ENCODE peak calls at places on chromosomes 5 and 9, in seven cellular contexts. H is coronary artery, B is PC-3, G is sigmoid colon, L is HFF-Myc, C is fibroblast of pulmonary artery, E is RWPE1. D is an unnamed sample.

GRCh38 chr9:29637448-29638196 is 2064.3 kb upstream of the C9orf72 start:
- DNase-seq in H (no peak), B (peak; percentile 76), G (no peak), L (no peak), C (no peak), E (no peak), D (no peak)

GRCh38 chr5:112146323-112146848 is 272.7 kb downstream of the EPB41L4A start:
- DNase-seq in H (no peak), B (peak; percentile 26), G (peak; percentile 78), L (peak; percentile 48), C (peak; percentile 89), E (peak; percentile 63), D (no peak)

GRCh38 chr5:176784218-176785165 is 25.9 kb upstream of the UNC5A start:
- DNase-seq in H (no peak), B (peak; percentile 88), G (peak; percentile 39), L (peak; percentile 80), C (peak; percentile 82), E (peak; percentile 99), D (no peak)

GRCh38 chr5:151023047-151023615 is 2.7 kb downstream of the GPX3 start:
- DNase-seq in H (peak; percentile 88), B (peak; percentile 61), G (no peak), L (no peak), C (peak; percentile 76), E (peak; percentile 26), D (no peak)

GRCh38 chr5:34686762-34687268 is 30.7 kb downstream of the RAI14 start:
- DNase-seq in H (peak; percentile 89), B (peak; percentile 93), G (peak; percentile 89), L (peak; percentile 80), C (peak; percentile 100), E (peak; percentile 72), D (no peak)

GRCh38 chr5:4511996-4512656 is 628.0 kb upstream of the ADAMTS16 start:
- DNase-seq in H (no peak), B (peak; percentile 49), G (no peak), L (no peak), C (peak; percentile 0), E (peak; percentile 2), D (peak; percentile 56)

GRCh38 chr5:174828786-174829510 is 104.6 kb downstream of the MSX2 start:
- DNase-seq in H (no peak), B (peak; percentile 7), G (no peak), L (no peak), C (no peak), E (no peak), D (no peak)

GRCh38 chr5:151068571-151069197 is 12.2 kb downstream of the TNIP1 start:
- DNase-seq in H (no peak), B (no peak), G (no peak), L (no peak), C (no peak), E (no peak), D (no peak)

GRCh38 chr9:132802121-132802795 is 75.8 kb downstream of the AK8 start:
- DNase-seq in H (no peak), B (no peak), G (no peak), L (no peak), C (no peak), E (no peak), D (no peak)

GRCh38 chr9:97744710-97745708 is 47.9 kb upstream of the XPA start:
- DNase-seq in H (no peak), B (peak; percentile 7), G (no peak), L (no peak), C (no peak), E (peak; percentile 38), D (no peak)

GRCh38 chr5:141604318-141604717 is 14.5 kb downstream of the DIAPH1 start:
- DNase-seq in H (peak; percentile 81), B (peak; percentile 90), G (peak; percentile 83), L (peak; percentile 87), C (peak; percentile 96), E (peak; percentile 95), D (no peak)

GRCh38 chr9:98811051-98811650 is 3.7 kb downstream of the GALNT12 start:
- DNase-seq in H (no peak), B (peak; percentile 78), G (no peak), L (peak; percentile 26), C (peak; percentile 75), E (peak; percentile 73), D (no peak)

GRCh38 chr5:154679501-154679900 is 75.7 kb upstream of the LARP1 start:
- DNase-seq in H (no peak), B (no peak), G (no peak), L (no peak), C (no peak), E (no peak), D (no peak)

GRCh38 chr9:91426123-91426745 is 2.6 kb upstream of the NFIL3 start:
- DNase-seq in H (no peak), B (peak; percentile 62), G (no peak), L (no peak), C (peak; percentile 66), E (peak; percentile 71), D (no peak)

GRCh38 chr5:82720213-82720612 is 357.0 kb downstream of the TMEM167A start:
- DNase-seq in H (no peak), B (no peak), G (no peak), L (no peak), C (peak; percentile 18), E (no peak), D (no peak)

GRCh38 chr5:169581580-169582227 is 1.9 kb upstream of the SPDL1 start:
- DNase-seq in H (no peak), B (peak; percentile 81), G (peak; percentile 70), L (no peak), C (peak; percentile 74), E (peak; percentile 71), D (peak; percentile 64)

GRCh38 chr5:157241483-157241882 is 24.4 kb upstream of the CYFIP2 start:
- DNase-seq in H (no peak), B (no peak), G (no peak), L (no peak), C (no peak), E (no peak), D (no peak)

GRCh38 chr5:54311178-54311811 is 922 bp upstream of the ARL15 start:
- DNase-seq in H (no peak), B (no peak), G (no peak), L (no peak), C (peak; percentile 29), E (peak; percentile 34), D (no peak)

GRCh38 chr5:54309237-54309636 is 1.1 kb downstream of the ARL15 start:
- DNase-seq in H (no peak), B (no peak), G (no peak), L (no peak), C (peak; percentile 15), E (peak; percentile 15), D (no peak)

GRCh38 chr5:54309751-54310432 is 481 bp downstream of the ARL15 start:
- DNase-seq in H (no peak), B (peak; percentile 27), G (peak; percentile 71), L (no peak), C (peak; percentile 20), E (peak; percentile 76), D (peak; percentile 5)

GRCh38 chr5:54312499-54312898 is 2.1 kb upstream of the ARL15 start:
- DNase-seq in H (no peak), B (no peak), G (no peak), L (no peak), C (no peak), E (no peak), D (no peak)

DNA sequence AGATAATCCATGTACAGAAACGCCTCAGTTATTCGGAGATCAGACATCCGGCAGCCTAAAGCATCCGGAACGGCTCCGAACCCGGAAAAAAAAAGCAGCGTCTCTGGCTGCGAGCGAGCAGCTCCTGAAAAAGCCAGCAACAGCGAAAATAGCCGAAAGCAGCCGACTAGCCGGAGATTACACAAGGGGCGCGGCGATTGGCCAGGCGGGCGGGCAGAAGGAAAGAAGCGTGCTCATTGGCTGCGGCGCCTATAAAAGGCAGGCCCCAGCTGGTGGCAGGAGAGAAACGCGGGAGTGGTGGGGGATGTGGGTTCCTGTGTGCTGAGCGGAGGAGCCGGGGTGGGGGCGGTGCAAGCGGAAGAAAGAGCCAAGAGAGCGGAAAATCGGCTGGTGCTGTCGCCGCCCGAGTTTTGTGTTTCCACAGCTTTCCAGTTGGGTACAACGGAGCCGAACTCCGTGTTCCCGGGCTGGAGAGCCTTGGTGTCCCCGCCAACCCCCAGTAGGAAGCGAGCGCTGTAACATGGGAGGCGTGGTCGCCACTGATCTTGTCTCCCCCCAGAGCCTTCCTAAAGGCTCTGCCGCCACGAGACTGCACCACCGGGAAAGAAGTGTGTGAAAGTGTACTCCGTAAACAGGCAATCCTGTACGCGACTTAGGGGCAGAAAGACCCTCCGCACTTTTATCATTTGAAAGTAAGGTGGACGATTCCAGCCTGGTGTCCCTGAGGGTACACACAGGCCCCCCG is at the start of gene ARL15:
- DNase-seq in H (peak; percentile 98), B (peak; percentile 89), G (peak; percentile 99), L (peak; percentile 92), C (peak; percentile 98), E (peak; percentile 100), D (peak; percentile 95)
- TF ChIP-seq CTCF in H (no peak), B (no peak), G (no peak), L (no peak), C (no peak), E (no peak), D (no peak)

GRCh38 chr5:54601393-54601792 is 83.8 kb downstream of the SNX18 start:
- DNase-seq in H (no peak), B (no peak), G (no peak), L (no peak), C (no peak), E (no peak), D (no peak)

GRCh38 chr5:54603372-54603771 is 85.8 kb downstream of the SNX18 start:
- DNase-seq in H (no peak), B (no peak), G (no peak), L (no peak), C (peak; percentile 71), E (no peak), D (no peak)

GRCh38 chr5:54601832-54602231 is 84.3 kb downstream of the SNX18 start:
- DNase-seq in H (no peak), B (no peak), G (no peak), L (no peak), C (peak; percentile 39), E (no peak), D (no peak)
- TF ChIP-seq CTCF in H (no peak), B (no peak), G (no peak), L (no peak), C (no peak), E (no peak), D (no peak)

DNA sequence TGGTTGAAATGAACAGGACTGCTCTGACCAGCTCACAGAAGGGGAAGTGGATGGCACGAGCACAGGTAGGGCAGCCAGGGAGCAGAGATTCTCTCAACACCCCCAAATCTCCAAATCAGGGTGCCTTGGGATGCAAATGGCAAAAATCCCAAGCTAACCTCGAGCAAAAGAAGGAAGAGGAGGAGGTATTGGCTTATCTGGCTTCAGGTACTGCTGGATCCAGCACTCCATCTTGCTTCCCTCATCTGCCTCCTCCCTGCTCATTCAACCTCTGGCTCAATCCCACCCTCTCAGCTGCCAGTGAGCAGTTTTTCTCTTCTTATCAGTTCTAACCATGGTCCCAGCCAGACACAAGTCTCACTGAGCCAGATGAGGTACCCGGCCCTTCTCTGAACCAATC is 41.6 kb upstream of the GGTA1 start:
- DNase-seq in H (no peak), B (no peak), G (no peak), L (no peak), C (no peak), E (no peak), D (no peak)
- TF ChIP-seq CTCF in H (no peak), B (no peak), G (no peak), L (no peak), C (no peak), E (no peak), D (no peak)

GRCh38 chr9:74379718-74380117 is 117.4 kb upstream of the RORB start:
- DNase-seq in H (no peak), B (peak; percentile 46), G (no peak), L (no peak), C (no peak), E (peak; percentile 33), D (no peak)
- TF ChIP-seq CTCF in H (no peak), B (peak; percentile 52), G (no peak), L (no peak), C (no peak), E (peak; percentile 20), D (peak; percentile 64)

D was measured in neural crest cell.